ENCODE peak calls at places on chromosomes 6 and 20, in six cellular contexts. D is cardiac muscle cell, H is myocyte, R is GM20000, G is HT1080, Y is NCI-H1092. I is an unnamed sample.

GRCh38 chr6:34743625-34744293 is 13.5 kb upstream of the SNRPC start:
- DNase-seq in H (no peak), D (no peak), Y (no peak), G (no peak), R (no peak), I (no peak)

GRCh38 chr20:46557231-46557956 is 6.9 kb upstream of the OCSTAMP start:
- DNase-seq in H (peak; percentile 6), D (peak; percentile 27), R (no peak), G (peak; percentile 62), Y (no peak), I (no peak)

GRCh38 chr6:87968435-87969278 is 79.0 kb upstream of the SPACA1 start:
- DNase-seq in D (peak; percentile 27), Y (peak; percentile 4), G (no peak), H (peak; percentile 13), R (peak; percentile 12), I (no peak)

GRCh38 chr20:9220874-9221547 is 152.1 kb downstream of the PLCB4 start:
- DNase-seq in H (peak; percentile 78), D (peak; percentile 81), G (peak; percentile 35), R (no peak), Y (no peak), I (no peak)

GRCh38 chr6:69784595-69785377 is 12.0 kb downstream of the LMBRD1 start:
- DNase-seq in D (no peak), H (no peak), G (no peak), R (no peak), Y (no peak), I (no peak)

GRCh38 chr6:88360203-88360797 is 194.2 kb upstream of the CNR1 start:
- DNase-seq in Y (no peak), H (no peak), G (peak; percentile 82), D (peak; percentile 80), R (no peak), I (no peak)

GRCh38 chr20:16560661-16561060 is 12.6 kb downstream of the KIF16B start:
- DNase-seq in G (no peak), D (no peak), R (no peak), H (no peak), Y (no peak), I (no peak)

GRCh38 chr20:48892849-48893352 is 28.6 kb upstream of the ARFGEF2 start:
- DNase-seq in H (peak; percentile 89), R (no peak), Y (no peak), D (no peak), G (no peak), I (no peak)

GRCh38 chr6:111743318-111743717 is 129.9 kb downstream of the FYN start:
- DNase-seq in H (no peak), R (no peak), Y (no peak), D (no peak), G (no peak), I (no peak)

GRCh38 chr6:161949531-161949930 is 675.7 kb upstream of the AGPAT4 start:
- DNase-seq in Y (no peak), R (no peak), D (no peak), H (peak; percentile 9), G (peak; percentile 74), I (no peak)

GRCh38 chr20:34536798-34537394 is 20.7 kb downstream of the DYNLRB1 start:
- DNase-seq in D (peak; percentile 52), G (no peak), Y (no peak), H (peak; percentile 32), R (no peak), I (no peak)

GRCh38 chr6:22221630-22222029 is 75.2 kb downstream of the PRL start:
- DNase-seq in H (no peak), D (no peak), Y (no peak), G (no peak), R (no peak), I (no peak)

GRCh38 chr20:61980647-61981583 is 84.8 kb downstream of the TAF4 start:
- DNase-seq in H (peak; percentile 22), G (peak; percentile 11), Y (no peak), R (no peak), D (peak; percentile 15), I (no peak)

GRCh38 chr20:19969106-19969505 is 48.1 kb upstream of the NAA20 start:
- DNase-seq in D (peak; percentile 65), R (no peak), Y (no peak), H (no peak), G (no peak), I (no peak)

GRCh38 chr6:127051571-127052260 is 66.8 kb upstream of the RSPO3 start:
- DNase-seq in G (peak; percentile 54), R (no peak), H (peak; percentile 25), D (peak; percentile 11), Y (no peak), I (no peak)

GRCh38 chr6:6806793-6807518 is 218.4 kb downstream of the LY86 start:
- DNase-seq in H (no peak), Y (no peak), D (peak; percentile 31), G (peak; percentile 32), R (no peak), I (no peak)

GRCh38 chr6:220736-221475 is 71.4 kb upstream of the DUSP22 start:
- DNase-seq in Y (no peak), D (no peak), H (no peak), G (peak; percentile 32), R (no peak), I (no peak)

GRCh38 chr6:68575765-68576439 is 59.2 kb upstream of the ADGRB3 start:
- DNase-seq in D (peak; percentile 5), H (peak; percentile 1), G (peak; percentile 2), Y (peak; percentile 64), R (no peak), I (no peak)

GRCh38 chr6:161481786-161482516 is 208.1 kb upstream of the AGPAT4 start:
- DNase-seq in Y (no peak), G (no peak), D (no peak), H (no peak), R (no peak), I (no peak)

GRCh38 chr6:64932486-64932885 is 774.5 kb downstream of the EYS start:
- DNase-seq in R (no peak), H (no peak), D (no peak), Y (no peak), G (no peak), I (no peak)

GRCh38 chr20:49768204-49769124 is 44.2 kb upstream of the SLC9A8 start:
- DNase-seq in H (peak; percentile 73), R (no peak), G (peak; percentile 83), D (peak; percentile 97), Y (no peak), I (no peak)

GRCh38 chr6:44470106-44470446 is 82.6 kb downstream of the CDC5L start:
- DNase-seq in G (no peak), D (no peak), H (no peak), R (no peak), Y (peak; percentile 91), I (no peak)

GRCh38 chr20:16556299-16556698 is 16.9 kb downstream of the KIF16B start:
- DNase-seq in G (no peak), H (no peak), R (no peak), D (peak; percentile 57), Y (no peak), I (no peak)

GRCh38 chr6:33329058-33329457 is 11.5 kb upstream of the ZBTB22 start:
- DNase-seq in Y (no peak), G (peak; percentile 85), D (no peak), H (peak; percentile 50), R (no peak), I (no peak)

GRCh38 chr6:23111984-23112383 is 542.6 kb downstream of the HDGFL1 start:
- DNase-seq in Y (no peak), R (no peak), H (no peak), D (no peak), G (no peak), I (no peak)

GRCh38 chr6:84653027-84653551 is 111.3 kb downstream of the TBX18 start:
- DNase-seq in R (no peak), Y (no peak), G (no peak), D (no peak), H (no peak), I (no peak)

GRCh38 chr6:152461556-152461955 is 175.6 kb downstream of the SYNE1 start:
- DNase-seq in D (peak; percentile 9), H (no peak), R (no peak), Y (no peak), G (peak; percentile 79), I (no peak)

GRCh38 chr20:43725666-43726065 is 1.1 kb downstream of the GTSF1L start:
- DNase-seq in D (no peak), G (no peak), Y (no peak), R (no peak), H (no peak), I (no peak)

GRCh38 chr20:32091888-32092346 is 17.6 kb upstream of the TM9SF4 start:
- DNase-seq in Y (peak; percentile 59), H (peak; percentile 77), G (peak; percentile 77), D (peak; percentile 88), R (peak; percentile 78), I (peak; percentile 92)

GRCh38 chr20:23637282-23638221 is at the start of gene CST3:
- DNase-seq in G (peak; percentile 80), R (peak; percentile 91), Y (peak; percentile 72), D (peak; percentile 94), H (peak; percentile 92), I (peak; percentile 93)

GRCh38 chr6:36967757-36968156 is 13.2 kb downstream of the PI16 start:
- DNase-seq in R (no peak), G (no peak), D (no peak), Y (no peak), H (no peak), I (no peak)

GRCh38 chr20:48851579-48851978 is 23.8 kb upstream of the PREX1 start:
- DNase-seq in R (no peak), D (no peak), Y (no peak), G (no peak), H (no peak), I (no peak)

GRCh38 chr6:68054776-68055175 is 580.3 kb upstream of the ADGRB3 start:
- DNase-seq in Y (no peak), R (no peak), D (peak; percentile 38), G (no peak), H (no peak), I (no peak)

GRCh38 chr20:58709013-58709702 is 16.6 kb downstream of the NPEPL1 start:
- DNase-seq in D (no peak), G (no peak), H (no peak), Y (no peak), R (no peak), I (peak; percentile 70)

GRCh38 chr20:48523191-48523757 is 304.5 kb downstream of the PREX1 start:
- DNase-seq in H (peak; percentile 86), G (peak; percentile 32), R (peak; percentile 60), Y (no peak), D (peak; percentile 91), I (no peak)

GRCh38 chr6:121437861-121438651 is 2.6 kb downstream of the GJA1 start:
- DNase-seq in G (no peak), Y (no peak), R (no peak), H (peak; percentile 24), D (peak; percentile 48), I (no peak)

I was measured in osteocyte.